ENCODE peak calls at places on chromosomes 2 and 18, in nine cellular contexts. U is H7; X is lower lobe of right lung; P is gastrocnemius medialis; V is IMR-90; O is psoas muscle; N is brain microvascular endothelial cell; W is CD4-positive, CD25-positive, alpha-beta regulatory T cell; M is kidney. R is an unnamed sample.
A peak's percentile ranks its signal among the peaks of the same experiment; 100 is the strongest.

GRCh38 chr2:11404381-11405073 is 60.1 kb upstream of the ROCK2 start:
- DNase-seq in N (no peak), W (no peak), O (no peak), M (no peak), V (no peak), U (no peak), X (no peak), P (no peak), R (no peak)

GRCh38 chr2:177466337-177467195 is 74.0 kb downstream of the AGPS start:
- DNase-seq in V (peak; percentile 3), N (no peak), M (no peak), O (no peak), P (no peak), X (no peak), W (no peak), U (peak; percentile 23), R (no peak)

GRCh38 chr2:57181315-57182038 is 865.1 kb upstream of the VRK2 start:
- DNase-seq in P (no peak), M (no peak), N (peak; percentile 43), U (no peak), O (no peak), W (no peak), X (no peak), V (peak; percentile 1), R (no peak)

GRCh38 chr18:62717059-62717849 is 1.9 kb downstream of the PHLPP1 start:
- DNase-seq in O (no peak), U (no peak), V (peak; percentile 71), X (no peak), W (peak; percentile 60), M (no peak), N (peak; percentile 12), P (peak; percentile 35), R (no peak)

GRCh38 chr2:35082072-35082471 is 1273.5 kb upstream of the CRIM1 start:
- DNase-seq in M (no peak), O (no peak), X (no peak), W (no peak), N (no peak), U (no peak), P (no peak), V (no peak), R (no peak)

GRCh38 chr2:28821295-28821958 is 10.8 kb downstream of the SPDYA start:
- DNase-seq in O (no peak), W (peak; percentile 65), V (peak; percentile 65), U (peak; percentile 49), M (no peak), N (peak; percentile 53), P (peak; percentile 12), X (no peak), R (peak; percentile 73)

GRCh38 chr2:8876628-8877027 is 39.2 kb upstream of the KIDINS220 start:
- DNase-seq in X (no peak), U (no peak), M (no peak), W (no peak), N (no peak), O (no peak), V (peak; percentile 34), P (no peak), R (no peak)

GRCh38 chr18:79578396-79579260 is 101.0 kb upstream of the CTDP1 start:
- DNase-seq in M (peak; percentile 57), U (no peak), W (no peak), V (no peak), P (no peak), O (no peak), N (no peak), X (peak; percentile 46), R (no peak)

DNA sequence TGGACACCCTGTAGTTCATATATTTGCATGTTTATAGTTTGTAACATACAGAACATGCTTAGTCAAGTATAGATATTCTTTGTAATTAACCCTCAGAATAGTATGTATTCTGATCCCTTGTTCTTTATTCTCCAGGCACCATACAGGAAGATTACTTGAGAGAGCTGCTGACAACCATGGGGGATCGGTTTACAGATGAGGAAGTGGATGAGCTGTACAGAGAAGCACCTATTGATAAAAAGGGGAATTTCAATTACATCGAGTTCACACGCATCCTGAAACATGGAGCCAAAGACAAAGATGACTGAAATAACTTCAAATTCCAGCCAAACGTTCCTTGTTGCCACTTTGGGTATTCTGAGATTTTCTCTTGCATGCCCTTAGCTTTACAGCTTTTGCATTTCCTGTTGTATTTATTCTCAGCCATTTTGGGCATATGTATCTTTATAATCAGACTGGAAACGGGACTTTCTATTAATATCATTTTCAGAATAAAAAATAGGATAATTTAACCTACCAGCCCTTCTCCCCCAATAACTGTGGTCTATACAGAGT is 6.2 kb upstream of the MYL12B start:
- DNase-seq in U (no peak), W (no peak), O (no peak), V (no peak), P (no peak), N (no peak), X (no peak), M (no peak), R (no peak)
- H3K36me3 ChIP-seq in U (peaks cover 21% of the 10 kb centered on the region), W (peaks cover 61% of the 10 kb centered on the region), O (peaks cover 61% of the 10 kb centered on the region), V (peaks cover 35% of the 10 kb centered on the region), P (peaks cover 2% of the 10 kb centered on the region), N (peaks cover 63% of the 10 kb centered on the region), X (peaks cover 64% of the 10 kb centered on the region), M (peaks cover 32% of the 10 kb centered on the region), R (peaks cover 58% of the 10 kb centered on the region)

GRCh38 chr18:23530195-23530594 is 26.9 kb downstream of the RMC1 start:
- DNase-seq in M (no peak), O (no peak), V (no peak), W (no peak), N (no peak), X (no peak), P (no peak), U (no peak), R (no peak)

GRCh38 chr18:23531912-23532311 is 28.6 kb downstream of the RMC1 start:
- DNase-seq in U (no peak), X (no peak), N (no peak), O (no peak), P (no peak), V (no peak), M (no peak), W (no peak), R (no peak)

GRCh38 chr18:23529597-23529996 is 26.3 kb downstream of the RMC1 start:
- DNase-seq in U (no peak), P (no peak), X (no peak), M (no peak), N (peak; percentile 49), V (peak; percentile 62), O (no peak), W (no peak), R (no peak)

GRCh38 chr18:23526516-23527063 is 23.3 kb downstream of the RMC1 start:
- DNase-seq in W (no peak), M (no peak), O (no peak), U (no peak), V (no peak), N (no peak), P (no peak), X (no peak), R (no peak)

GRCh38 chr18:23528580-23529472 is 25.5 kb downstream of the RMC1 start:
- DNase-seq in N (no peak), M (no peak), P (no peak), W (no peak), O (peak; percentile 77), U (no peak), V (peak; percentile 26), X (peak; percentile 58), R (no peak)
- H3K36me3 ChIP-seq in N (peaks cover 69% of the 10 kb centered on the region), M (peaks cover 44% of the 10 kb centered on the region), P (no peaks in the 10 kb centered on the region), W (peaks cover 95% of the 10 kb centered on the region), O (peaks cover 99% of the 10 kb centered on the region), U (peaks cover 37% of the 10 kb centered on the region), V (peaks cover 68% of the 10 kb centered on the region), X (peaks cover 100% of the 10 kb centered on the region), R (peaks cover 82% of the 10 kb centered on the region)

DNA sequence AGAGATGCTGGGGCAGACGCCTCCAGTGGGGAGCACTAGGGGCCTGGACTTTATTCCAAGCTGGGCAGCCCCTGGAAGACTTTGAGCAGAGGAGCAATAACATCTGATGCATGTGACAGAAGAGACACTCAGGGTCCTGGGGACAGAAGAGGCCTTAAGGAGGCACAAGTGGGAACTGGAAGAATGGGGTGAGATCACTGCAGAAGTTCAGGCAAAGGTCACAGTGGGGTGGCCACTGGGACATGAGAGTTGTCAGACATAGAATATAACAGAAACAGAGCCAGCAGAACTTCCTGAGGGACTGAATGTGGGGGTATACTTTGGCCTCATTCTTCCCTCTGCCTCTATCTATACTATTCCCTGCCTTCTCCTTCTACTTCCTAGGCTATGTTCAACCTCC is 24.0 kb downstream of the TGFA start:
- DNase-seq in U (no peak), O (no peak), P (no peak), W (no peak), X (no peak), N (no peak), M (no peak), V (no peak), R (no peak)
- H3K36me3 ChIP-seq in U (no peaks in the 10 kb centered on the region), O (no peaks in the 10 kb centered on the region), P (no peaks in the 10 kb centered on the region), W (no peaks in the 10 kb centered on the region), X (no peaks in the 10 kb centered on the region), N (no peaks in the 10 kb centered on the region), M (no peaks in the 10 kb centered on the region), V (no peaks in the 10 kb centered on the region), R (no peaks in the 10 kb centered on the region)

GRCh38 chr18:74517236-74517630 is 17.1 kb upstream of the CNDP1 start:
- DNase-seq in P (no peak), W (no peak), N (no peak), X (no peak), O (no peak), U (no peak), V (no peak), M (no peak), R (no peak)

GRCh38 chr18:74518456-74519315 is 15.6 kb upstream of the CNDP1 start:
- DNase-seq in W (no peak), N (no peak), M (no peak), O (no peak), X (no peak), U (no peak), V (no peak), P (no peak), R (no peak)

GRCh38 chr18:74514860-74515495 is 18.8 kb downstream of the CNDP2 start:
- DNase-seq in M (peak; percentile 49), O (no peak), N (no peak), P (no peak), U (peak; percentile 16), X (no peak), V (no peak), W (no peak), R (no peak)

GRCh38 chr18:74515620-74516231 is 18.6 kb upstream of the CNDP1 start:
- DNase-seq in X (no peak), U (no peak), M (peak; percentile 62), W (no peak), O (no peak), V (no peak), N (no peak), P (no peak), R (no peak)

DNA sequence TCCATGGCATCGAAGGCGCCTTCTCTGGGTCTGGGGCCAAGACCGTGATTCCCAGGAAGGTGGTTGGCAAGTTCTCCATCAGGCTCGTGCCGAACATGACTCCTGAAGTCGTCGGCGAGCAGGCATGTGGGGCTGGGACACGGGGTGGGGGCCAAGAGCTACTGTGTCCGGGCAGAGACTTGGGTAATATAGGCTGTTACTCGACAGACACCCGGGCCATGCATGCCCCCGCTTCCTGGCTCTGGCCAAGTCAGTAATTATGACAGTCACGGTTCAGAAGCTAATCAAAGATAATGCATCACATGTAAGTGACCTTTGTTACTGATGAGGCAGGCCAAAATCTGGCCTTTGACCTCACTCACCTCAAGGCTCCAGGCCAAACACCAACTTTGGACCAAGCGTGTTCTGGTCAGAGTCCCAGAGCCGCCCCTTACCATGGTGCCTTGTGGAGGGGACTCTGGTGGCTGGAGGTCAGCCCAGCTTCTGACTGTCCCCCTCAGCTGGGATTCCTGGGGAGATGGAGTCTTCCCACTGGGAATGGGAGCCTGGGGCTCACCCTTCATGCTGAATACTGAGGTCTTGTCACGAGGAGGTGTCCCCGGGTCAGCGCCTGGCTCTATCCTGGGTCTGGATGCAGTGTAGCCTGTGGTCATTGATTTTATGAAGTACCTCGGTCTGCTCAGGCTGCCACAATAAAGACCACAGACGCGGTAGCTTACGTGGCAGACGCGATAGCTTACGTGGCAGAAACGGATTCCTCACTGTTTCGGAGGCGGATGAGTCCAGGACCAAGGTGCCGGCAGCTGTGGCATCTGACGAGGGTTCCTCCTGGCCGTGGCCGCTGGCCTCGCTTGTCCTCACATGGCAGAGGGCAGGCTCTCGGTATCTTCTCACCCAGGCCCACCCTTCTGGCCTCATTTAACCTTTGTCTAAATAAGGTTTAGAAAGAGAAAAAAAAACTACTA is 17.7 kb upstream of the CNDP1 start:
- DNase-seq in U (no peak), P (no peak), V (no peak), N (no peak), W (no peak), O (no peak), M (no peak), X (no peak), R (no peak)
- H3K36me3 ChIP-seq in U (peaks cover 51% of the 10 kb centered on the region), P (no peaks in the 10 kb centered on the region), V (peaks cover 61% of the 10 kb centered on the region), N (peaks cover 45% of the 10 kb centered on the region), W (peaks cover 88% of the 10 kb centered on the region), O (peaks cover 98% of the 10 kb centered on the region), M (peaks cover 45% of the 10 kb centered on the region), X (peaks cover 94% of the 10 kb centered on the region), R (peaks cover 96% of the 10 kb centered on the region)

R was measured in NT2/D1.